ENCODE peak calls at places on chromosomes 6 and 20, in four cellular contexts. One of them, this sample, is unnamed.

GRCh38 chr6:158373209-158373608 is 60.9 kb downstream of the TULP4 start:
- DNase-seq in stimulated activated CD4-positive, alpha-beta T cell treated with anti-CD3 and anti-CD28 coated beads, Interleukin-12 subunit alpha, Interleukin-12 subunit beta, amount 100 ng/mL, for 4 hours: no peak
- DNase-seq in HT-29: no peak
- DNase-seq in naive thymus-derived CD8-positive, alpha-beta T cell: no peak
- DNase-seq in this sample: no peak

GRCh38 chr6:30149234-30149633 is 11.8 kb downstream of the TRIM10 start:
- DNase-seq in HT-29: no peak
- DNase-seq in naive thymus-derived CD8-positive, alpha-beta T cell: no peak
- DNase-seq in stimulated activated CD4-positive, alpha-beta T cell treated with anti-CD3 and anti-CD28 coated beads, Interleukin-12 subunit alpha, Interleukin-12 subunit beta, amount 100 ng/mL, for 4 hours: no peak
- DNase-seq in this sample: no peak

GRCh38 chr6:498795-499231 is 107.3 kb downstream of the IRF4 start:
- DNase-seq in naive thymus-derived CD8-positive, alpha-beta T cell: no peak
- DNase-seq in stimulated activated CD4-positive, alpha-beta T cell treated with anti-CD3 and anti-CD28 coated beads, Interleukin-12 subunit alpha, Interleukin-12 subunit beta, amount 100 ng/mL, for 4 hours: no peak
- DNase-seq in HT-29: no peak
- DNase-seq in this sample: no peak

GRCh38 chr20:52497731-52498130 is 306.2 kb upstream of the ZFP64 start:
- DNase-seq in stimulated activated CD4-positive, alpha-beta T cell treated with anti-CD3 and anti-CD28 coated beads, Interleukin-12 subunit alpha, Interleukin-12 subunit beta, amount 100 ng/mL, for 4 hours: no peak
- DNase-seq in naive thymus-derived CD8-positive, alpha-beta T cell: no peak
- DNase-seq in HT-29: no peak
- DNase-seq in this sample: no peak

GRCh38 chr6:169168706-169169105 is 84.9 kb downstream of the THBS2 start:
- DNase-seq in HT-29: no peak
- DNase-seq in stimulated activated CD4-positive, alpha-beta T cell treated with anti-CD3 and anti-CD28 coated beads, Interleukin-12 subunit alpha, Interleukin-12 subunit beta, amount 100 ng/mL, for 4 hours: no peak
- DNase-seq in naive thymus-derived CD8-positive, alpha-beta T cell: no peak
- DNase-seq in this sample: no peak

GRCh38 chr6:67265996-67266768 is 1368.9 kb upstream of the ADGRB3 start:
- DNase-seq in stimulated activated CD4-positive, alpha-beta T cell treated with anti-CD3 and anti-CD28 coated beads, Interleukin-12 subunit alpha, Interleukin-12 subunit beta, amount 100 ng/mL, for 4 hours: no peak
- DNase-seq in naive thymus-derived CD8-positive, alpha-beta T cell: no peak
- DNase-seq in HT-29: no peak
- DNase-seq in this sample: no peak

GRCh38 chr6:137171824-137172733 is 1.4 kb downstream of the IL22RA2 start:
- DNase-seq in HT-29: no peak
- DNase-seq in stimulated activated CD4-positive, alpha-beta T cell treated with anti-CD3 and anti-CD28 coated beads, Interleukin-12 subunit alpha, Interleukin-12 subunit beta, amount 100 ng/mL, for 4 hours: no peak
- DNase-seq in naive thymus-derived CD8-positive, alpha-beta T cell: no peak
- DNase-seq in this sample: no peak

GRCh38 chr6:35522660-35523658 is 10.3 kb upstream of the TULP1 start:
- DNase-seq in HT-29: peak
- DNase-seq in naive thymus-derived CD8-positive, alpha-beta T cell: peak
- DNase-seq in stimulated activated CD4-positive, alpha-beta T cell treated with anti-CD3 and anti-CD28 coated beads, Interleukin-12 subunit alpha, Interleukin-12 subunit beta, amount 100 ng/mL, for 4 hours: peak
- DNase-seq in this sample: peak

GRCh38 chr6:56890683-56891429 is 64.1 kb upstream of the BEND6 start:
- DNase-seq in naive thymus-derived CD8-positive, alpha-beta T cell: no peak
- DNase-seq in HT-29: no peak
- DNase-seq in stimulated activated CD4-positive, alpha-beta T cell treated with anti-CD3 and anti-CD28 coated beads, Interleukin-12 subunit alpha, Interleukin-12 subunit beta, amount 100 ng/mL, for 4 hours: no peak
- DNase-seq in this sample: no peak

GRCh38 chr6:130365166-130366010 is 429 bp upstream of the TMEM200A start:
- DNase-seq in naive thymus-derived CD8-positive, alpha-beta T cell: no peak
- DNase-seq in HT-29: no peak
- DNase-seq in stimulated activated CD4-positive, alpha-beta T cell treated with anti-CD3 and anti-CD28 coated beads, Interleukin-12 subunit alpha, Interleukin-12 subunit beta, amount 100 ng/mL, for 4 hours: peak
- DNase-seq in this sample: peak

GRCh38 chr6:111367393-111368088 is 115.5 kb downstream of the REV3L start:
- DNase-seq in HT-29: no peak
- DNase-seq in stimulated activated CD4-positive, alpha-beta T cell treated with anti-CD3 and anti-CD28 coated beads, Interleukin-12 subunit alpha, Interleukin-12 subunit beta, amount 100 ng/mL, for 4 hours: no peak
- DNase-seq in naive thymus-derived CD8-positive, alpha-beta T cell: no peak
- DNase-seq in this sample: no peak

GRCh38 chr6:33313105-33313708 is 671 bp downstream of the TAPBP start:
- DNase-seq in HT-29: peak
- DNase-seq in stimulated activated CD4-positive, alpha-beta T cell treated with anti-CD3 and anti-CD28 coated beads, Interleukin-12 subunit alpha, Interleukin-12 subunit beta, amount 100 ng/mL, for 4 hours: peak
- DNase-seq in naive thymus-derived CD8-positive, alpha-beta T cell: peak
- DNase-seq in this sample: peak

GRCh38 chr6:142377112-142377848 is 75.5 kb downstream of the ADGRG6 start:
- DNase-seq in stimulated activated CD4-positive, alpha-beta T cell treated with anti-CD3 and anti-CD28 coated beads, Interleukin-12 subunit alpha, Interleukin-12 subunit beta, amount 100 ng/mL, for 4 hours: no peak
- DNase-seq in HT-29: peak
- DNase-seq in naive thymus-derived CD8-positive, alpha-beta T cell: no peak
- DNase-seq in this sample: no peak

GRCh38 chr6:7897461-7898192 is 13.0 kb downstream of the TXNDC5 start:
- DNase-seq in naive thymus-derived CD8-positive, alpha-beta T cell: no peak
- DNase-seq in stimulated activated CD4-positive, alpha-beta T cell treated with anti-CD3 and anti-CD28 coated beads, Interleukin-12 subunit alpha, Interleukin-12 subunit beta, amount 100 ng/mL, for 4 hours: no peak
- DNase-seq in HT-29: no peak
- DNase-seq in this sample: no peak

GRCh38 chr20:22499475-22500174 is 84.7 kb downstream of the FOXA2 start:
- DNase-seq in HT-29: no peak
- DNase-seq in stimulated activated CD4-positive, alpha-beta T cell treated with anti-CD3 and anti-CD28 coated beads, Interleukin-12 subunit alpha, Interleukin-12 subunit beta, amount 100 ng/mL, for 4 hours: no peak
- DNase-seq in naive thymus-derived CD8-positive, alpha-beta T cell: no peak
- DNase-seq in this sample: no peak

GRCh38 chr20:19382371-19382770 is 169.9 kb downstream of the SLC24A3 start:
- DNase-seq in stimulated activated CD4-positive, alpha-beta T cell treated with anti-CD3 and anti-CD28 coated beads, Interleukin-12 subunit alpha, Interleukin-12 subunit beta, amount 100 ng/mL, for 4 hours: no peak
- DNase-seq in HT-29: no peak
- DNase-seq in naive thymus-derived CD8-positive, alpha-beta T cell: no peak
- DNase-seq in this sample: no peak

GRCh38 chr6:157514659-157515496 is 133.9 kb downstream of the ZDHHC14 start:
- DNase-seq in HT-29: peak
- DNase-seq in stimulated activated CD4-positive, alpha-beta T cell treated with anti-CD3 and anti-CD28 coated beads, Interleukin-12 subunit alpha, Interleukin-12 subunit beta, amount 100 ng/mL, for 4 hours: no peak
- DNase-seq in naive thymus-derived CD8-positive, alpha-beta T cell: no peak
- DNase-seq in this sample: no peak